ENCODE peak calls at places on chromosomes 12 and 14, in six cellular contexts. A, D, L, E, S and G are unnamed samples.

GRCh38 chr12:111438501-111438900 is 32.8 kb downstream of the SH2B3 start:
- DNase-seq in A (peak), D (no peak), L (peak), E (peak), S (peak), G (no peak)

GRCh38 chr14:49250109-49250508 is 336.1 kb downstream of the RPS29 start:
- DNase-seq in A (no peak), D (no peak), L (no peak), E (no peak), S (peak), G (no peak)

GRCh38 chr12:88889326-88890110 is 309.2 kb upstream of the KITLG start:
- DNase-seq in A (no peak), D (no peak), L (no peak), E (no peak), S (peak), G (no peak)

GRCh38 chr12:6074979-6075585 is 49.4 kb downstream of the VWF start:
- DNase-seq in A (no peak), D (no peak), L (no peak), E (peak), S (no peak), G (no peak)

GRCh38 chr12:102702447-102703114 is 214.5 kb downstream of the PAH start:
- DNase-seq in A (peak), D (peak), L (peak), E (peak), S (peak), G (peak)

GRCh38 chr14:55731881-55732498 is 152.0 kb downstream of the KTN1 start:
- DNase-seq in A (peak), D (no peak), L (no peak), E (peak), S (peak), G (peak)

GRCh38 chr14:104075530-104076151 is 9.9 kb upstream of the ASPG start:
- DNase-seq in A (no peak), D (no peak), L (peak), E (no peak), S (no peak), G (no peak)

GRCh38 chr14:101928415-101928841 is 35.9 kb upstream of the DYNC1H1 start:
- DNase-seq in A (no peak), D (no peak), L (no peak), E (no peak), S (no peak), G (no peak)

GRCh38 chr12:15726029-15726756 is 63.0 kb downstream of the EPS8 start:
- DNase-seq in A (no peak), D (no peak), L (no peak), E (no peak), S (peak), G (no peak)

GRCh38 chr12:18696971-18697602 is 40.7 kb downstream of the PLCZ1 start:
- DNase-seq in A (no peak), D (no peak), L (no peak), E (no peak), S (peak), G (no peak)

GRCh38 chr14:25048170-25049126 is 1.5 kb downstream of the STXBP6 start:
- DNase-seq in A (peak), D (no peak), L (no peak), E (no peak), S (peak), G (no peak)

GRCh38 chr14:94320243-94320642 is 2.9 kb downstream of the SERPINA6 start:
- DNase-seq in A (no peak), D (no peak), L (peak), E (no peak), S (no peak), G (no peak)

GRCh38 chr12:30691122-30691879 is 4.4 kb downstream of the IPO8 start:
- DNase-seq in A (no peak), D (no peak), L (no peak), E (no peak), S (peak), G (no peak)

GRCh38 chr14:91509083-91509877 is 830 bp downstream of the PPP4R3A start:
- DNase-seq in A (no peak), D (peak), L (no peak), E (peak), S (peak), G (peak)

GRCh38 chr14:53306926-53307325 is 153.8 kb upstream of the DDHD1 start:
- DNase-seq in A (peak), D (peak), L (no peak), E (peak), S (peak), G (peak)

GRCh38 chr12:109191621-109192250 is 75.3 kb downstream of the ACACB start:
- DNase-seq in A (no peak), D (no peak), L (no peak), E (no peak), S (no peak), G (no peak)

GRCh38 chr12:94271351-94271750 is 123.0 kb downstream of the PLXNC1 start:
- DNase-seq in A (no peak), D (no peak), L (no peak), E (no peak), S (no peak), G (no peak)

GRCh38 chr12:89768586-89769482 is 60.2 kb upstream of the ATP2B1 start:
- DNase-seq in A (no peak), D (no peak), L (no peak), E (no peak), S (peak), G (no peak)

GRCh38 chr14:22024117-22024516 is 350.5 kb upstream of the OR4E1 start:
- DNase-seq in A (no peak), D (no peak), L (no peak), E (peak), S (no peak), G (no peak)

GRCh38 chr14:65206448-65207096 is 104.3 kb upstream of the MAX start:
- DNase-seq in A (no peak), D (no peak), L (no peak), E (no peak), S (peak), G (no peak)

GRCh38 chr14:75715926-75716780 is 55.1 kb downstream of the TTLL5 start:
- DNase-seq in A (no peak), D (no peak), L (no peak), E (no peak), S (peak), G (no peak)

GRCh38 chr12:65827827-65828231 is 3.5 kb downstream of the HMGA2 start:
- DNase-seq in A (no peak), D (no peak), L (no peak), E (peak), S (peak), G (no peak)

GRCh38 chr14:23403139-23403438 is 5.0 kb downstream of the MYH6 start:
- DNase-seq in A (no peak), D (no peak), L (no peak), E (no peak), S (no peak), G (no peak)

GRCh38 chr12:104456417-104456949 is at the start of gene CHST11:
- DNase-seq in A (peak), D (peak), L (peak), E (peak), S (peak), G (peak)

GRCh38 chr12:43338848-43339526 is 213.0 kb downstream of the ADAMTS20 start:
- DNase-seq in A (no peak), D (no peak), L (peak), E (peak), S (peak), G (no peak)

GRCh38 chr12:128820723-128821432 is 2.9 kb downstream of the SLC15A4 start:
- DNase-seq in A (peak), D (no peak), L (peak), E (no peak), S (no peak), G (peak)

GRCh38 chr12:96985515-96986362 is 78.7 kb downstream of the NEDD1 start:
- DNase-seq in A (no peak), D (no peak), L (no peak), E (peak), S (no peak), G (no peak)

GRCh38 chr14:70785556-70785955 is 23.8 kb downstream of the MAP3K9 start:
- DNase-seq in A (no peak), D (no peak), L (no peak), E (no peak), S (no peak), G (no peak)

GRCh38 chr12:82357845-82358199 is 365 bp downstream of the CCDC59 start:
- DNase-seq in A (no peak), D (no peak), L (no peak), E (no peak), S (no peak), G (no peak)

GRCh38 chr14:99274346-99275221 is 2.6 kb upstream of the BCL11B start:
- DNase-seq in A (peak), D (peak), L (peak), E (peak), S (peak), G (peak)

GRCh38 chr14:68784298-68784910 is 8.5 kb downstream of the ZFP36L1 start:
- DNase-seq in A (no peak), D (no peak), L (no peak), E (no peak), S (peak), G (no peak)

GRCh38 chr12:132176358-132176919 is 32.2 kb downstream of the NOC4L start:
- DNase-seq in A (no peak), D (no peak), L (no peak), E (no peak), S (no peak), G (no peak)

GRCh38 chr14:21711360-21711961 is 37.8 kb upstream of the OR4E1 start:
- DNase-seq in A (peak), D (no peak), L (peak), E (peak), S (peak), G (no peak)

GRCh38 chr12:107544947-107545346 is 140.7 kb upstream of the PWP1 start:
- DNase-seq in A (no peak), D (no peak), L (no peak), E (no peak), S (peak), G (no peak)

GRCh38 chr14:65263161-65263788 is 149.3 kb upstream of the FUT8 start:
- DNase-seq in A (no peak), D (no peak), L (no peak), E (no peak), S (peak), G (no peak)

GRCh38 chr12:69553626-69554248 is 31.5 kb upstream of the CCT2 start:
- DNase-seq in A (no peak), D (peak), L (no peak), E (no peak), S (peak), G (no peak)

GRCh38 chr14:36662543-36663403 is 1.1 kb downstream of the PAX9 start:
- DNase-seq in A (no peak), D (no peak), L (no peak), E (peak), S (no peak), G (no peak)

GRCh38 chr14:70753518-70753953 is 55.8 kb downstream of the MAP3K9 start:
- DNase-seq in A (no peak), D (no peak), L (no peak), E (no peak), S (no peak), G (no peak)

GRCh38 chr12:75334384-75335030 is at the start of gene GLIPR1L1:
- DNase-seq in A (peak), D (peak), L (peak), E (peak), S (peak), G (peak)